ENCODE peak calls at places on chromosomes 1 and 21, in six cellular contexts. One of them, this sample, is unnamed. For H3F3A, the result is how much of the 10 kb centered on the place peaks cover.

GRCh38 chr1:178573330-178573729 is 60.4 kb downstream of the TEX35 start:
- DNase-seq in MM.1S: no peak
- DNase-seq in PC-3: no peak
- DNase-seq in SK-N-SH: no peak
- DNase-seq in GM23248: no peak
- DNase-seq in GM23338: no peak
- DNase-seq in this sample: no peak

GRCh38 chr1:194394676-194395075 is 1208.3 kb upstream of the B3GALT2 start:
- DNase-seq in MM.1S: no peak
- DNase-seq in SK-N-SH: no peak
- DNase-seq in GM23338: no peak
- DNase-seq in PC-3: no peak
- DNase-seq in GM23248: no peak
- DNase-seq in this sample: no peak

GRCh38 chr21:38196033-38196432 is 60.8 kb upstream of the KCNJ15 start:
- DNase-seq in SK-N-SH: no peak
- DNase-seq in PC-3: no peak
- DNase-seq in MM.1S: no peak
- DNase-seq in GM23338: no peak
- DNase-seq in GM23248: no peak
- DNase-seq in this sample: no peak

GRCh38 chr1:47792786-47793185 is 204.4 kb downstream of the TRABD2B start:
- DNase-seq in PC-3: no peak
- DNase-seq in SK-N-SH: no peak
- DNase-seq in MM.1S: no peak
- DNase-seq in GM23338: no peak
- DNase-seq in GM23248: no peak
- DNase-seq in this sample: no peak

GRCh38 chr1:218336353-218336752 is 8.8 kb upstream of the TGFB2 start:
- DNase-seq in PC-3: no peak
- DNase-seq in GM23338: no peak
- DNase-seq in MM.1S: no peak
- DNase-seq in GM23248: peak
- DNase-seq in SK-N-SH: peak
- DNase-seq in this sample: no peak

GRCh38 chr1:185010361-185010760 is 35.0 kb upstream of the RNF2 start:
- DNase-seq in GM23338: no peak
- DNase-seq in GM23248: no peak
- DNase-seq in PC-3: no peak
- DNase-seq in SK-N-SH: no peak
- DNase-seq in MM.1S: no peak
- DNase-seq in this sample: no peak

GRCh38 chr1:1833916-1834325 is 55.7 kb upstream of the NADK start:
- DNase-seq in GM23248: peak
- DNase-seq in PC-3: no peak
- DNase-seq in SK-N-SH: no peak
- DNase-seq in MM.1S: no peak
- DNase-seq in GM23338: no peak
- DNase-seq in this sample: peak

GRCh38 chr1:49240709-49241221 is 464.1 kb upstream of the BEND5 start:
- DNase-seq in GM23338: no peak
- DNase-seq in PC-3: no peak
- DNase-seq in MM.1S: no peak
- DNase-seq in SK-N-SH: peak
- DNase-seq in GM23248: no peak
- DNase-seq in this sample: no peak

GRCh38 chr1:229117664-229118300 is 153.1 kb upstream of the RAB4A start:
- DNase-seq in PC-3: peak
- DNase-seq in SK-N-SH: no peak
- DNase-seq in GM23248: peak
- DNase-seq in GM23338: no peak
- DNase-seq in MM.1S: no peak
- DNase-seq in this sample: no peak

GRCh38 chr21:33266784-33267135 is 593 bp downstream of the IL10RB start:
- DNase-seq in PC-3: no peak
- DNase-seq in SK-N-SH: peak
- DNase-seq in GM23248: peak
- DNase-seq in MM.1S: peak
- DNase-seq in GM23338: no peak
- DNase-seq in this sample: no peak

GRCh38 chr1:40564913-40565312 is 33.5 kb downstream of the ZNF684 start:
- DNase-seq in SK-N-SH: no peak
- DNase-seq in PC-3: no peak
- DNase-seq in GM23248: no peak
- DNase-seq in GM23338: no peak
- DNase-seq in MM.1S: no peak
- DNase-seq in this sample: no peak

GRCh38 chr1:184843732-184844495 is 89.3 kb upstream of the EDEM3 start:
- DNase-seq in GM23248: no peak
- DNase-seq in MM.1S: peak
- DNase-seq in PC-3: no peak
- DNase-seq in SK-N-SH: no peak
- DNase-seq in GM23338: no peak
- DNase-seq in this sample: no peak

GRCh38 chr1:158654570-158654969 is 31.9 kb downstream of the SPTA1 start:
- DNase-seq in PC-3: no peak
- DNase-seq in MM.1S: no peak
- DNase-seq in SK-N-SH: no peak
- DNase-seq in GM23248: no peak
- DNase-seq in GM23338: peak
- DNase-seq in this sample: no peak

GRCh38 chr21:42437786-42438185 is 34.1 kb downstream of the UBASH3A start:
- DNase-seq in MM.1S: peak
- DNase-seq in GM23338: peak
- DNase-seq in SK-N-SH: peak
- DNase-seq in PC-3: peak
- DNase-seq in GM23248: peak
- DNase-seq in this sample: peak
- TF ChIP-seq EZH2phosphoT487 in MM.1S: no peak
- TF ChIP-seq EZH2phosphoT487 in GM23338: no peak
- TF ChIP-seq EZH2phosphoT487 in SK-N-SH: no peak
- TF ChIP-seq EZH2phosphoT487 in PC-3: no peak
- TF ChIP-seq EZH2phosphoT487 in GM23248: no peak
- TF ChIP-seq EZH2phosphoT487 in this sample: no peak

GRCh38 chr1:206541236-206541833 is 34.0 kb downstream of the RASSF5 start:
- DNase-seq in GM23338: no peak
- DNase-seq in SK-N-SH: no peak
- DNase-seq in PC-3: no peak
- DNase-seq in MM.1S: no peak
- DNase-seq in GM23248: no peak
- DNase-seq in this sample: no peak
- H3F3A ChIP-seq in GM23338: under half
- H3F3A ChIP-seq in SK-N-SH: under half
- H3F3A ChIP-seq in PC-3: under half
- H3F3A ChIP-seq in MM.1S: under half
- H3F3A ChIP-seq in GM23248: under half
- H3F3A ChIP-seq in this sample: under half

GRCh38 chr1:210252621-210253041 is 20.0 kb downstream of the SERTAD4 start:
- DNase-seq in GM23248: no peak
- DNase-seq in SK-N-SH: peak
- DNase-seq in GM23338: peak
- DNase-seq in PC-3: no peak
- DNase-seq in MM.1S: peak
- DNase-seq in this sample: peak
- TF ChIP-seq EZH2phosphoT487 in GM23248: no peak
- TF ChIP-seq EZH2phosphoT487 in SK-N-SH: no peak
- TF ChIP-seq EZH2phosphoT487 in GM23338: no peak
- TF ChIP-seq EZH2phosphoT487 in PC-3: no peak
- TF ChIP-seq EZH2phosphoT487 in MM.1S: no peak
- TF ChIP-seq EZH2phosphoT487 in this sample: no peak

GRCh38 chr1:90143522-90144050 is 148.7 kb downstream of the ZNF326 start:
- DNase-seq in SK-N-SH: no peak
- DNase-seq in GM23248: no peak
- DNase-seq in MM.1S: no peak
- DNase-seq in PC-3: no peak
- DNase-seq in GM23338: no peak
- DNase-seq in this sample: no peak
- H3F3A ChIP-seq in SK-N-SH: under half
- H3F3A ChIP-seq in GM23248: under half
- H3F3A ChIP-seq in MM.1S: under half
- H3F3A ChIP-seq in PC-3: under half
- H3F3A ChIP-seq in GM23338: under half
- H3F3A ChIP-seq in this sample: under half

GRCh38 chr1:205434738-205435137 is 12.9 kb upstream of the LEMD1 start:
- DNase-seq in SK-N-SH: no peak
- DNase-seq in PC-3: no peak
- DNase-seq in MM.1S: peak
- DNase-seq in GM23248: no peak
- DNase-seq in GM23338: no peak
- DNase-seq in this sample: no peak
- TF ChIP-seq EZH2phosphoT487 in SK-N-SH: no peak
- TF ChIP-seq EZH2phosphoT487 in PC-3: no peak
- TF ChIP-seq EZH2phosphoT487 in MM.1S: no peak
- TF ChIP-seq EZH2phosphoT487 in GM23248: no peak
- TF ChIP-seq EZH2phosphoT487 in GM23338: no peak
- TF ChIP-seq EZH2phosphoT487 in this sample: no peak

DNA sequence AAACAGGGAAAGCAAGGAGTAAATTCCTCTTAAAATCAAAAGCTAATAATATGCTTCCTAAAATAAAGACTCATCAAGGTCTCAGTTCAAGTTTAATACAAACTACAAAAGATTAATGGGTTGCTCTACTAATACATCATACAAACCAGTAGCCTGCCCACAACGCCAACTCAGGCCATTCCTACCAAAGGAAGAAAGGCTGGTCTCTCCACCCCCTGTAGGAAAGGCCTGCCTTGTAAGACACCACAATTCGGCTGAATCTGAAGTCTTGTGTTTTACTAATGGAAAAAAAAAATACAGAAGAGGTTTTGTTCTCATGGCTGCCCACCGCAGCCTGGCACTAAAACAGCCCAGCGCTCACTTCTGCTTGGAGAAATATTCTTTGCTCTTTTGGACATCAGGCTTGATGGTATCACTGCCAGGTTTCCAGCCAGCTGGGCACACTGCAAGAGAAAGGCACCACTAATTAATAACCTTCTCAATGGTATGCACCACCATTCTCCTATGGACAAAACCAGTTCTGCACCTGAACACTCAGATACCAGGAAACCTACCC is 10.6 kb downstream of the PRDX1 start:
- DNase-seq in MM.1S: no peak
- DNase-seq in GM23248: no peak
- DNase-seq in PC-3: no peak
- DNase-seq in SK-N-SH: no peak
- DNase-seq in GM23338: no peak
- DNase-seq in this sample: no peak
- H3F3A ChIP-seq in MM.1S: under half
- H3F3A ChIP-seq in GM23248: half or more
- H3F3A ChIP-seq in PC-3: under half
- H3F3A ChIP-seq in SK-N-SH: under half
- H3F3A ChIP-seq in GM23338: half or more
- H3F3A ChIP-seq in this sample: half or more

GRCh38 chr1:150764617-150765090 is 924 bp downstream of the CTSS start:
- DNase-seq in SK-N-SH: no peak
- DNase-seq in GM23248: peak
- DNase-seq in GM23338: no peak
- DNase-seq in PC-3: peak
- DNase-seq in MM.1S: no peak
- DNase-seq in this sample: no peak
- TF ChIP-seq EZH2phosphoT487 in SK-N-SH: no peak
- TF ChIP-seq EZH2phosphoT487 in GM23248: no peak
- TF ChIP-seq EZH2phosphoT487 in GM23338: no peak
- TF ChIP-seq EZH2phosphoT487 in PC-3: no peak
- TF ChIP-seq EZH2phosphoT487 in MM.1S: no peak
- TF ChIP-seq EZH2phosphoT487 in this sample: no peak

DNA sequence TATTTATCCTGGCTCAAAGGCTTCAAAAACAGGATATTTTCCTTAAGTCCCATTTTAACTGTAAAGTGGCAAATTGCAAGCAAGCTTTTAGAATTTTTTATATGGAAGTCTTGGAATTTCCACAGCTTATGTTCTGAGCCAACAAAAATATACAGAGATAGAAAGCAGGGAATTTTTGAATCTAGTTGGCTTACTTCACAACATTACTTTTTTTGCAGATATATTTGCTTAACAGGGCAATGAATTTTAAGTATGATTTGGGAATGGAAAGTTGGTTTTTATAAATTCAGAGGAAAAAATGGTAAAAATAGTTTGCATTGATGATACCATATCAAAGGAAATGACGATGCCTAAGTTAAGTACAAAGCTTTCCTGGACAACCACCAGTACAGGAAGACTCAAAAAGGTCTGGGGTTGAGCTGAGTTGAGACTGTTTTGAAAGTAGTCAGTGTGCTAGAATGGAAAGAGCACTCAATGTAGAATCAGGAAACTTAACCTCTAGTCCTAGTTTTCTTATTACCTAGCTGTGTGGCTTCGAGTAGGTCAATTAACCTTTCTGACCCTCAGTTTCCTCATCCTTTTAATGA is 11.0 kb upstream of the VCAM1 start:
- DNase-seq in SK-N-SH: no peak
- DNase-seq in GM23338: no peak
- DNase-seq in GM23248: no peak
- DNase-seq in PC-3: no peak
- DNase-seq in MM.1S: no peak
- DNase-seq in this sample: no peak
- H3F3A ChIP-seq in SK-N-SH: under half
- H3F3A ChIP-seq in GM23338: under half
- H3F3A ChIP-seq in GM23248: under half
- H3F3A ChIP-seq in PC-3: under half
- H3F3A ChIP-seq in MM.1S: under half
- H3F3A ChIP-seq in this sample: under half

GRCh38 chr21:46424621-46425020 is 34.1 kb upstream of the DIP2A start:
- DNase-seq in MM.1S: no peak
- DNase-seq in GM23338: no peak
- DNase-seq in PC-3: no peak
- DNase-seq in SK-N-SH: no peak
- DNase-seq in GM23248: no peak
- DNase-seq in this sample: no peak
- TF ChIP-seq EZH2phosphoT487 in MM.1S: no peak
- TF ChIP-seq EZH2phosphoT487 in GM23338: no peak
- TF ChIP-seq EZH2phosphoT487 in PC-3: no peak
- TF ChIP-seq EZH2phosphoT487 in SK-N-SH: no peak
- TF ChIP-seq EZH2phosphoT487 in GM23248: no peak
- TF ChIP-seq EZH2phosphoT487 in this sample: no peak

DNA sequence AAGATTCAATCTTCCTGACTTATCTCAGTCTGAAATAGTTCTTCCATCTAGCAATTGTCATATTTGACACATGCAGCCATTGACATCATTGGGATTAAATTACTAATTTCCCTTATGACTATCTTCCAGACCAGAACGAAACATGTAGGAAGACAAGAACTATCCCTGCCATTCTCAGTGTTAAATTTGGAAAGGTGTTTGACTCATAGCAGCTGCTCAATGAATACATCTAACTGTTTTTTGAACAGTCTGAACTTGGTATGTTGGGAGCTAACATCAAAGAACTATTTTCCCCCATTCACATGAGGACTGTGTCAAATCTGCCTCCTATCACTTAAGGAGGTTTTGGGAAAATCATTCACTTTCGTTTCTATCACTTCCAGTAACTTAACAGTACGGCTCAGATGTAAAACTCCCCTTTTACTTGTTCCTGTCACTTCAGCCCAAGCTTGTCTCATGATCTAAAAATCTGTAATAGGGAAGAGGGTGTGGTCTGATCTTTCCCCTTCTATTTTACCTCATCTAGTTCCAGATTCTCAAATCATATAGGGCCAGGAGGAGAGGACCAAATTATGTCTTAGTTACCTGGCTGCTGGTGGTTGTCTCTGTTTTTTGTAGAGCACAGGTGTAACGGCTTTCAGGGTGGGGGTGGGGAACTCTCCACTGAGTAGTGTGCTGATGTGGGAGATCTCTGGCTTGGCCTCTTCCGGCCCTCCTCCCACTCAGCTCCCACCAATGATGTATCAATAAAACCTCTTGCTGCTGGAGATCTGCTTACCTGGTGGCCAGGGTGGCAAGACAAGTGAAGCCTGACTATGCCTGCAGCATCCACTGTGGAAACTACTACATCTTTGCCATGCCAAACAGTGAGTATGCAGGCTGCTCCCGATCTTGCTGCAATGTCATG is 26.2 kb upstream of the SLAMF1 start:
- DNase-seq in SK-N-SH: no peak
- DNase-seq in GM23338: peak
- DNase-seq in GM23248: no peak
- DNase-seq in PC-3: no peak
- DNase-seq in MM.1S: peak
- DNase-seq in this sample: no peak
- H3F3A ChIP-seq in SK-N-SH: under half
- H3F3A ChIP-seq in GM23338: under half
- H3F3A ChIP-seq in GM23248: under half
- H3F3A ChIP-seq in PC-3: under half
- H3F3A ChIP-seq in MM.1S: half or more
- H3F3A ChIP-seq in this sample: under half

This sample was measured in neural progenitor cell.